ENCODE peak calls at places on chromosome X, in nine cellular contexts. D, O, Y, F, U, K, P, R and B are unnamed samples.

GRCh38 chrX:139842326-139843175 is 90.3 kb downstream of the ATP11C start:
- DNase-seq in Y (peak), R (no peak), U (peak), F (no peak), O (no peak), D (no peak), K (no peak), P (no peak), B (no peak)

GRCh38 chrX:107712231-107713204 is 63.1 kb downstream of the TSC22D3 start:
- DNase-seq in D (no peak), F (no peak), O (no peak), R (peak), P (no peak), K (no peak), Y (peak), U (peak), B (no peak)

GRCh38 chrX:87636533-87636932 is 118.9 kb downstream of the KLHL4 start:
- DNase-seq in R (no peak), K (no peak), P (peak), O (no peak), D (peak), U (no peak), F (no peak), Y (no peak), B (no peak)

GRCh38 chrX:20317873-20318272 is 51.2 kb upstream of the RPS6KA3 start:
- DNase-seq in U (no peak), D (no peak), O (no peak), F (no peak), R (no peak), P (no peak), K (no peak), Y (peak), B (no peak)

GRCh38 chrX:97238632-97239031 is 354.9 kb downstream of the RPA4 start:
- DNase-seq in F (no peak), K (peak), O (no peak), U (peak), Y (peak), P (no peak), R (no peak), D (no peak), B (no peak)

GRCh38 chrX:106707771-106708454 is 18.6 kb upstream of the RNF128 start:
- DNase-seq in R (no peak), Y (peak), F (no peak), D (no peak), K (peak), O (no peak), P (no peak), U (peak), B (no peak)

GRCh38 chrX:128807367-128807766 is 715.9 kb downstream of the SMARCA1 start:
- DNase-seq in F (no peak), R (no peak), Y (no peak), O (no peak), D (no peak), K (no peak), P (no peak), U (no peak), B (no peak)

GRCh38 chrX:47247999-47248320 is 15.2 kb downstream of the USP11 start:
- DNase-seq in U (no peak), D (no peak), P (no peak), R (peak), O (no peak), F (no peak), K (no peak), Y (no peak), B (no peak)

GRCh38 chrX:13827693-13828092 is 10.8 kb upstream of the GPM6B start:
- DNase-seq in R (no peak), O (no peak), U (no peak), K (no peak), P (no peak), Y (no peak), F (no peak), D (no peak), B (no peak)

GRCh38 chrX:105635794-105636193 is 186.5 kb upstream of the NRK start:
- DNase-seq in U (no peak), K (no peak), P (no peak), D (no peak), Y (no peak), R (no peak), O (no peak), F (no peak), B (no peak)

GRCh38 chrX:93538575-93538974 is 134.8 kb downstream of the NAP1L3 start:
- DNase-seq in D (no peak), F (no peak), P (no peak), K (peak), U (no peak), R (no peak), Y (peak), O (no peak), B (no peak)

GRCh38 chrX:15382809-15383208 is 1.4 kb downstream of the VEGFD start:
- DNase-seq in O (no peak), F (no peak), P (peak), D (peak), K (no peak), U (peak), R (no peak), Y (no peak), B (no peak)

GRCh38 chrX:96715412-96715940 is 30.8 kb downstream of the DIAPH2 start:
- DNase-seq in O (no peak), K (no peak), U (peak), D (no peak), P (no peak), F (no peak), R (no peak), Y (no peak), B (no peak)

GRCh38 chrX:97045470-97045869 is 161.8 kb downstream of the RPA4 start:
- DNase-seq in Y (no peak), U (no peak), O (no peak), P (no peak), F (no peak), K (no peak), D (no peak), R (no peak), B (no peak)

GRCh38 chrX:104863466-104863865 is 297.5 kb downstream of the IL1RAPL2 start:
- DNase-seq in F (no peak), U (no peak), D (no peak), R (no peak), Y (no peak), P (no peak), O (no peak), K (no peak), B (no peak)

GRCh38 chrX:70087857-70088256 is 25.6 kb downstream of the OTUD6A start:
- DNase-seq in D (no peak), K (no peak), P (no peak), O (no peak), R (no peak), U (peak), Y (peak), F (no peak), B (no peak)

DNA sequence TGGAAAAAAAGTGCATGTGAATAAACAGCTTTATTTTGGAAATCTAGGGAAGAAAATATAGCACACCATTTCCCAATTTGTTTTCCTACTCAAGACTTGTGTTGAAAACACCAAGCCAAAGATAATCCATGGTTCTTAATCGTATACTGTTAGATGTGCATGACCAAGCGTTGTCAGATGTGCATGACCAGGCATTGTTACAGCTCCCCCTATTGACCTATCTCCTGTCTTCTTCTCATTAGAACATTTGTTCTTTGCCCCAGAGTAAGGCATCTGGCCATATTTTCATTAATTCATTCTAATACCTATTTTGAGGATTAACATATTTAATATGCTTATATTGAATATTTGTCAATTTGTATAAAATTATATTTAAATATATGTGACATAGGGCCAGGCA is 14.4 kb upstream of the VCX start:
- DNase-seq in D (no peak), R (no peak), Y (no peak), F (no peak), K (no peak), P (peak), U (no peak), O (no peak), B (no peak)
- TF ChIP-seq CTCF in D (no peak), R (no peak), Y (no peak), F (no peak), K (no peak), P (peak), U (no peak), O (no peak), B (no peak)

GRCh38 chrX:23008431-23009099 is 8.8 kb downstream of the DDX53 start:
- DNase-seq in F (no peak), K (peak), U (peak), R (no peak), D (no peak), Y (peak), P (peak), O (no peak), B (no peak)
- TF ChIP-seq CTCF in F (peak), K (no peak), U (peak), R (no peak), D (peak), Y (peak), P (peak), O (no peak), B (no peak)

DNA sequence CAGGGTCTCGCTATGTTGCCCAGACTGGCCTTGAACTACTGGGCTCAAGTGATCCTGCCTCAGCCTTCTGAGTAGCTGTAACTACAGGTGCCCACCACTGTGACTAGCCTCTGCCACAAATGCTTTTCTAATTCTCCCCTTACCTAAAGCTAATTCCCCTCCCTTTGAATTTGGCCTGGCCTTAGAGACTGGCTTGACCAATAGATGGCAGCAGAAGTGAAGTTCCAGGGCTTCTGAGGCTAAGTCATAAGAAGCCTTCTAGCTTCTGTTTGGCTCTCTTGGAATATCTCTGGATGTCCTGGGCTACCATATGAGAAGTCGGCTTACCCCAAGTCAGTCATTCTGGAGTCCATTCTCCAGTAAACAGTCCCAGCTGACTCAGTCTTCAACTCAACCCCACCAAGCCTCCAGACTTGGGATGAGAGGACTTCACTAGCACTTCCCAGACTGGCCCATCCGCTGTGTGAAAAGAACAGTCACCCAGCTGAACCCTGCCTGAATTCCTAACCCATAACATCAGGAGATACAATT is 61.0 kb downstream of the HPRT1 start:
- DNase-seq in K (peak), O (no peak), U (peak), Y (peak), D (peak), F (no peak), P (peak), R (no peak), B (no peak)
- TF ChIP-seq CTCF in K (peak), O (peak), U (peak), Y (peak), D (peak), F (peak), P (peak), R (no peak), B (peak)

DNA sequence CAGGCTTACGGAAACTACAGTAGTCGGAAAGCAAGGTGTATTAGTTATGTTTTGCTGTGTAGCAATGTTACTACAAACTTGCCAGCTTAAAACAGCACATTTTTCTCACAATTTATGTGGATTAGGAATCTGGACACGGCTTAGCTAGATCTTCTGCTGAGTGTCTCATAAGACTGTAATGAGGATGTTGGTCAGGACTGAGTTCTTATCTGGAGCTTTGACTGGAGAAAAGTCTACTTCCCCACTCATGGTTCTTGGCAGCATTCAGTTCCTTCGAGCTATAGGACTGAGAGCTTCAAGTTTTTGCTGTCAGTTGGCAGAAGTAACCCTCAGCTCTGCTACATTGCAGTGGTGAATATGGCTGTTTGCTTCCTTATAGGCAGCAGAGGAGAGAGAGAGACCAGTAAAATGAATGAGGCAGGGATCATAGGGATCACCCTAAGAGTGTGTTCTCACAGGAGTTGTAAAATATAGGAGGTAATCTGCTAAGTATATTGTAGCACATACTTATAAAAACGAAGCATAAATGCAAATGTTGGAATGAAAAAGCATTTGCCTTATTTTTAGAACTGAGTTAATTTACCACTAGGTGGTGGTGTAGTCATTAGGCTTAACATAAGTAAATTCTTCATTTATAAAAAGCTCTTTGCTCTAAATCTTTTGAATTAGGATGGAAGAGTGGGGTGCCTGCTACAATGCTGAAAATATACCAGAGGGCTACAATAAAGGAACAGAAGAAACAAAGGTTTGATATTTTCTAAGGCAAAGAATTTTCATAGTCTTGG is 38.6 kb downstream of the ALG13 start:
- DNase-seq in Y (peak), F (no peak), O (no peak), R (no peak), P (no peak), K (no peak), D (no peak), U (peak), B (no peak)
- TF ChIP-seq CTCF in Y (peak), F (peak), O (peak), R (no peak), P (peak), K (peak), D (peak), U (no peak), B (no peak)

GRCh38 chrX:71870337-71871098 is 40.1 kb upstream of the NHSL2 start:
- DNase-seq in O (no peak), U (no peak), K (peak), Y (peak), F (no peak), P (peak), D (no peak), R (no peak), B (no peak)
- TF ChIP-seq CTCF in O (no peak), U (peak), K (peak), Y (peak), F (no peak), P (peak), D (no peak), R (no peak), B (no peak)

GRCh38 chrX:68072016-68072415 is 361.3 kb downstream of the OPHN1 start:
- DNase-seq in R (no peak), Y (peak), P (no peak), K (no peak), O (no peak), F (no peak), D (no peak), U (peak), B (no peak)
- TF ChIP-seq CTCF in R (no peak), Y (no peak), P (no peak), K (no peak), O (no peak), F (no peak), D (no peak), U (no peak), B (no peak)